ENCODE peak calls at places on chromosomes 12 and 14, in seven cellular contexts. H, S, J, G, Y, Q and X are unnamed samples.

GRCh38 chr14:99943620-99944019 is 121.6 kb upstream of the EVL start:
- DNase-seq in G (no peak), Y (no peak), Q (no peak), S (no peak), H (no peak), J (no peak), X (no peak)

GRCh38 chr14:100840286-100840685 is 14.4 kb downstream of the MEG3 start:
- DNase-seq in Q (no peak), G (no peak), H (no peak), Y (no peak), S (no peak), J (peak), X (no peak)

GRCh38 chr12:9751204-9752144 is 9.2 kb downstream of the CD69 start:
- DNase-seq in Y (peak), H (no peak), J (no peak), Q (no peak), G (no peak), S (peak), X (no peak)

GRCh38 chr14:60736494-60736893 is 1.9 kb downstream of the MNAT1 start:
- DNase-seq in J (no peak), S (peak), Y (peak), H (no peak), G (peak), Q (no peak), X (no peak)

GRCh38 chr14:65832431-65833253 is 420.1 kb downstream of the FUT8 start:
- DNase-seq in H (no peak), S (peak), J (no peak), G (peak), Y (peak), Q (no peak), X (no peak)

GRCh38 chr14:23078692-23079116 is 16.2 kb downstream of the ACIN1 start:
- DNase-seq in Q (no peak), Y (peak), J (peak), S (peak), G (peak), H (no peak), X (no peak)

GRCh38 chr14:101858791-101859537 is 97.5 kb downstream of the PPP2R5C start:
- DNase-seq in H (no peak), Y (no peak), S (no peak), G (no peak), J (no peak), Q (no peak), X (no peak)

GRCh38 chr14:102913341-102914211 is 8.9 kb upstream of the AMN start:
- DNase-seq in S (no peak), Y (no peak), H (no peak), G (no peak), Q (no peak), J (no peak), X (no peak)

GRCh38 chr14:26765768-26766550 is 168.1 kb upstream of the NOVA1 start:
- DNase-seq in H (peak), Y (peak), G (peak), S (peak), J (peak), Q (no peak), X (no peak)

GRCh38 chr12:123365141-123365917 is 682 bp upstream of the SBNO1 start:
- DNase-seq in Y (peak), J (peak), Q (peak), H (peak), S (peak), G (peak), X (peak)

GRCh38 chr12:79634957-79635471 is 55.8 kb downstream of the PAWR start:
- DNase-seq in S (peak), G (peak), Y (no peak), Q (no peak), J (no peak), H (no peak), X (no peak)

GRCh38 chr14:26960049-26960688 is 362.3 kb upstream of the NOVA1 start:
- DNase-seq in G (no peak), S (no peak), Q (no peak), H (no peak), J (no peak), Y (no peak), X (no peak)

GRCh38 chr12:120625557-120626419 is 14.6 kb upstream of the CABP1 start:
- DNase-seq in G (no peak), H (no peak), Y (no peak), J (no peak), S (no peak), Q (no peak), X (no peak)

GRCh38 chr14:78345346-78345745 is 175.2 kb downstream of the NRXN3 start:
- DNase-seq in H (no peak), J (no peak), G (no peak), Y (no peak), S (no peak), Q (no peak), X (no peak)

GRCh38 chr14:36254020-36254614 is 66.3 kb downstream of the MBIP start:
- DNase-seq in J (no peak), S (peak), H (no peak), Y (peak), G (peak), Q (no peak), X (no peak)

GRCh38 chr12:31362759-31363415 is 36.9 kb upstream of the SINHCAF start:
- DNase-seq in Q (peak), J (no peak), G (no peak), S (no peak), H (no peak), Y (no peak), X (peak)

GRCh38 chr12:75694891-75695290 is 183.5 kb upstream of the KRR1 start:
- DNase-seq in Y (no peak), S (peak), G (no peak), J (no peak), H (no peak), Q (no peak), X (no peak)

GRCh38 chr12:130104596-130105253 is 57.5 kb upstream of the FZD10 start:
- DNase-seq in J (no peak), Y (no peak), G (no peak), Q (no peak), H (peak), S (no peak), X (no peak)

GRCh38 chr14:45650754-45651153 is 397.8 kb upstream of the MIS18BP1 start:
- DNase-seq in Q (no peak), S (no peak), J (no peak), G (no peak), H (no peak), Y (no peak), X (no peak)

GRCh38 chr12:110846615-110847566 is at the start of gene CCDC63:
- DNase-seq in Y (no peak), H (peak), S (peak), G (peak), J (peak), Q (peak), X (no peak)

GRCh38 chr12:948238-948637 is 1.3 kb downstream of the RAD52 start:
- DNase-seq in G (no peak), J (no peak), Y (no peak), Q (no peak), H (no peak), S (no peak), X (no peak)

GRCh38 chr14:105467249-105467941 is 7.2 kb upstream of the CRIP2 start:
- DNase-seq in J (no peak), Y (no peak), S (no peak), G (no peak), Q (no peak), H (no peak), X (no peak)

GRCh38 chr12:95413576-95413975 is 60.4 kb upstream of the METAP2 start:
- DNase-seq in H (no peak), G (no peak), J (no peak), Q (no peak), S (peak), Y (no peak), X (no peak)

GRCh38 chr12:116736962-116737773 is 701 bp downstream of the SPRING1 start:
- DNase-seq in H (no peak), S (no peak), G (peak), Q (no peak), J (no peak), Y (no peak), X (no peak)

GRCh38 chr12:104602901-104603300 is 146.2 kb downstream of the CHST11 start:
- DNase-seq in Y (no peak), G (no peak), H (no peak), S (no peak), J (no peak), Q (no peak), X (no peak)

GRCh38 chr14:66572836-66573235 is 64.9 kb downstream of the GPHN start:
- DNase-seq in J (no peak), Q (no peak), G (no peak), S (peak), H (no peak), Y (no peak), X (no peak)

GRCh38 chr12:9940370-9940769 is 8.2 kb upstream of the CLEC2A start:
- DNase-seq in Y (peak), H (no peak), G (no peak), J (no peak), Q (no peak), S (peak), X (no peak)

GRCh38 chr12:105748806-105749600 is 389.8 kb downstream of the NUAK1 start:
- DNase-seq in Y (no peak), G (peak), S (peak), Q (no peak), H (no peak), J (peak), X (no peak)

GRCh38 chr12:31797230-31797872 is 68.5 kb upstream of the AMN1 start:
- DNase-seq in H (no peak), S (no peak), Q (no peak), G (no peak), J (no peak), Y (no peak), X (no peak)

GRCh38 chr12:12405882-12406281 is 49.0 kb downstream of the BORCS5 start:
- DNase-seq in G (no peak), H (peak), S (no peak), Y (no peak), Q (no peak), J (no peak), X (no peak)

GRCh38 chr12:25707056-25707455 is 154.0 kb upstream of the LMNTD1 start:
- DNase-seq in H (no peak), Y (no peak), J (no peak), S (no peak), G (no peak), Q (no peak), X (no peak)

GRCh38 chr12:5083955-5084849 is 40.5 kb downstream of the KCNA5 start:
- DNase-seq in H (peak), G (peak), Y (peak), S (peak), Q (peak), J (no peak), X (no peak)

GRCh38 chr14:68561531-68562007 is 231.3 kb downstream of the ZFP36L1 start:
- DNase-seq in G (no peak), S (no peak), J (no peak), Y (no peak), Q (no peak), H (no peak), X (no peak)